ENCODE peak calls at places on chromosomes 6 and 20, in seven cellular contexts. One of them, this sample, is unnamed. For H3K4me1, the result is how much of the 10 kb centered on the place peaks cover.

GRCh38 chr6:111551521-111552231 is 54.0 kb downstream of the TRAF3IP2 start:
- DNase-seq in HepG2: peak
- DNase-seq in sigmoid colon: no peak
- DNase-seq in transverse colon: peak
- DNase-seq in stomach: peak
- DNase-seq in SK-N-SH: no peak
- DNase-seq in A549: no peak
- DNase-seq in this sample: no peak

GRCh38 chr6:49841424-49841823 is 24.9 kb downstream of the CRISP1 start:
- DNase-seq in transverse colon: no peak
- DNase-seq in A549: no peak
- DNase-seq in stomach: no peak
- DNase-seq in HepG2: no peak
- DNase-seq in sigmoid colon: no peak
- DNase-seq in SK-N-SH: no peak
- DNase-seq in this sample: no peak

GRCh38 chr6:107192739-107193296 is 77.5 kb upstream of the BEND3 start:
- DNase-seq in transverse colon: no peak
- DNase-seq in stomach: no peak
- DNase-seq in A549: no peak
- DNase-seq in SK-N-SH: no peak
- DNase-seq in HepG2: no peak
- DNase-seq in sigmoid colon: no peak
- DNase-seq in this sample: no peak

GRCh38 chr6:34025851-34026250 is 120.0 kb downstream of the GRM4 start:
- DNase-seq in A549: no peak
- DNase-seq in sigmoid colon: no peak
- DNase-seq in HepG2: no peak
- DNase-seq in stomach: no peak
- DNase-seq in transverse colon: no peak
- DNase-seq in SK-N-SH: peak
- DNase-seq in this sample: no peak

GRCh38 chr6:1993049-1993448 is 252.4 kb downstream of the GMDS start:
- DNase-seq in transverse colon: no peak
- DNase-seq in stomach: no peak
- DNase-seq in A549: no peak
- DNase-seq in HepG2: no peak
- DNase-seq in sigmoid colon: no peak
- DNase-seq in SK-N-SH: no peak
- DNase-seq in this sample: no peak

GRCh38 chr6:138691595-138692057 is 81.9 kb upstream of the CCDC28A start:
- DNase-seq in sigmoid colon: no peak
- DNase-seq in transverse colon: no peak
- DNase-seq in A549: peak
- DNase-seq in stomach: peak
- DNase-seq in HepG2: peak
- DNase-seq in SK-N-SH: no peak
- DNase-seq in this sample: no peak

GRCh38 chr20:3753098-3753497 is 14.5 kb downstream of the ADISSP start:
- DNase-seq in SK-N-SH: peak
- DNase-seq in transverse colon: peak
- DNase-seq in HepG2: peak
- DNase-seq in stomach: peak
- DNase-seq in sigmoid colon: peak
- DNase-seq in A549: peak
- DNase-seq in this sample: peak

GRCh38 chr6:448296-449056 is 56.9 kb downstream of the IRF4 start:
- DNase-seq in SK-N-SH: no peak
- DNase-seq in HepG2: no peak
- DNase-seq in stomach: no peak
- DNase-seq in transverse colon: no peak
- DNase-seq in A549: no peak
- DNase-seq in sigmoid colon: no peak
- DNase-seq in this sample: no peak

GRCh38 chr6:160101262-160102205 is 20.1 kb upstream of the SLC22A1 start:
- DNase-seq in SK-N-SH: no peak
- DNase-seq in transverse colon: no peak
- DNase-seq in stomach: no peak
- DNase-seq in HepG2: no peak
- DNase-seq in sigmoid colon: no peak
- DNase-seq in A549: no peak
- DNase-seq in this sample: no peak

GRCh38 chr6:74631558-74631957 is 574.3 kb downstream of the COL12A1 start:
- DNase-seq in HepG2: no peak
- DNase-seq in sigmoid colon: no peak
- DNase-seq in A549: peak
- DNase-seq in transverse colon: no peak
- DNase-seq in stomach: no peak
- DNase-seq in SK-N-SH: no peak
- DNase-seq in this sample: no peak

GRCh38 chr6:138161434-138162103 is at the start of gene ARFGEF3:
- DNase-seq in sigmoid colon: no peak
- DNase-seq in SK-N-SH: peak
- DNase-seq in A549: peak
- DNase-seq in transverse colon: peak
- DNase-seq in stomach: peak
- DNase-seq in HepG2: peak
- DNase-seq in this sample: no peak

GRCh38 chr6:144778773-144779531 is 493.8 kb downstream of the UTRN start:
- DNase-seq in transverse colon: no peak
- DNase-seq in sigmoid colon: no peak
- DNase-seq in HepG2: no peak
- DNase-seq in A549: peak
- DNase-seq in SK-N-SH: no peak
- DNase-seq in stomach: no peak
- DNase-seq in this sample: no peak

GRCh38 chr6:35287671-35288396 is 9.8 kb upstream of the DEF6 start:
- DNase-seq in transverse colon: no peak
- DNase-seq in SK-N-SH: no peak
- DNase-seq in sigmoid colon: no peak
- DNase-seq in A549: no peak
- DNase-seq in stomach: no peak
- DNase-seq in HepG2: no peak
- DNase-seq in this sample: no peak

GRCh38 chr6:14818422-14818884 is 427.4 kb upstream of the JARID2 start:
- DNase-seq in HepG2: no peak
- DNase-seq in transverse colon: peak
- DNase-seq in stomach: peak
- DNase-seq in SK-N-SH: no peak
- DNase-seq in sigmoid colon: no peak
- DNase-seq in A549: no peak
- DNase-seq in this sample: no peak

GRCh38 chr6:158849899-158850806 is 31.0 kb upstream of the EZR start:
- DNase-seq in stomach: peak
- DNase-seq in HepG2: peak
- DNase-seq in SK-N-SH: no peak
- DNase-seq in A549: peak
- DNase-seq in transverse colon: peak
- DNase-seq in sigmoid colon: no peak
- DNase-seq in this sample: no peak

GRCh38 chr20:52524865-52525264 is 333.3 kb upstream of the ZFP64 start:
- DNase-seq in SK-N-SH: no peak
- DNase-seq in HepG2: no peak
- DNase-seq in transverse colon: no peak
- DNase-seq in A549: no peak
- DNase-seq in stomach: no peak
- DNase-seq in sigmoid colon: no peak
- DNase-seq in this sample: no peak

GRCh38 chr6:21634582-21634981 is 41.0 kb downstream of the SOX4 start:
- DNase-seq in stomach: no peak
- DNase-seq in A549: peak
- DNase-seq in SK-N-SH: no peak
- DNase-seq in transverse colon: no peak
- DNase-seq in HepG2: peak
- DNase-seq in sigmoid colon: no peak
- DNase-seq in this sample: no peak

DNA sequence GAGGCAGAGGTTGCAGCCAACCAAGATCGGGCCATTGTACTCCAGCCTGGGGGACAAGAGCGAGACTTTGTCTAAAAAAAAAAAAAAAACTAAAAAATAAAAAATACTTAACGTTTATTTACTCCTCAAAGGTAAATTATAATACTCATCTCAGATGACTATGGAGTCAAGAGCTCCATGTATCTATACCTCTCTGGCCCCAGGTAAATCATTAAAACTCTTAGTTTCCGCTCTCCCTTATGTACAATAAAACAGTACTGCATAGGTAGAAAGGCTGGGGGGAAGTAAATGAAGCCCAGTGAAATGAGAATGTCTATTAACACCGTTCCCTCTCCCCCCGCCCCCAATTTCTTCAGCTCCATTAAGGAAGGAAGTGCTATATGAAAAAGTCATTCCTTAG is 1.2 kb downstream of the SRSF12 start:
- DNase-seq in HepG2: no peak
- DNase-seq in transverse colon: no peak
- DNase-seq in SK-N-SH: peak
- DNase-seq in A549: no peak
- DNase-seq in sigmoid colon: no peak
- DNase-seq in stomach: no peak
- DNase-seq in this sample: no peak
- H3K4me3 ChIP-seq in HepG2: peak
- H3K4me3 ChIP-seq in transverse colon: no peak
- H3K4me3 ChIP-seq in SK-N-SH: peak
- H3K4me3 ChIP-seq in A549: peak
- H3K4me3 ChIP-seq in sigmoid colon: peak
- H3K4me3 ChIP-seq in stomach: peak
- H3K4me3 ChIP-seq in this sample: no peak

GRCh38 chr20:47905628-47906487 is 120.6 kb upstream of the SULF2 start:
- DNase-seq in transverse colon: no peak
- DNase-seq in stomach: no peak
- DNase-seq in A549: no peak
- DNase-seq in SK-N-SH: no peak
- DNase-seq in sigmoid colon: no peak
- DNase-seq in HepG2: no peak
- DNase-seq in this sample: no peak
- TF ChIP-seq EP300 in transverse colon: no peak
- TF ChIP-seq EP300 in stomach: no peak
- TF ChIP-seq EP300 in A549: no peak
- TF ChIP-seq EP300 in SK-N-SH: no peak
- TF ChIP-seq EP300 in sigmoid colon: no peak
- TF ChIP-seq EP300 in HepG2: no peak
- TF ChIP-seq EP300 in this sample: no peak

DNA sequence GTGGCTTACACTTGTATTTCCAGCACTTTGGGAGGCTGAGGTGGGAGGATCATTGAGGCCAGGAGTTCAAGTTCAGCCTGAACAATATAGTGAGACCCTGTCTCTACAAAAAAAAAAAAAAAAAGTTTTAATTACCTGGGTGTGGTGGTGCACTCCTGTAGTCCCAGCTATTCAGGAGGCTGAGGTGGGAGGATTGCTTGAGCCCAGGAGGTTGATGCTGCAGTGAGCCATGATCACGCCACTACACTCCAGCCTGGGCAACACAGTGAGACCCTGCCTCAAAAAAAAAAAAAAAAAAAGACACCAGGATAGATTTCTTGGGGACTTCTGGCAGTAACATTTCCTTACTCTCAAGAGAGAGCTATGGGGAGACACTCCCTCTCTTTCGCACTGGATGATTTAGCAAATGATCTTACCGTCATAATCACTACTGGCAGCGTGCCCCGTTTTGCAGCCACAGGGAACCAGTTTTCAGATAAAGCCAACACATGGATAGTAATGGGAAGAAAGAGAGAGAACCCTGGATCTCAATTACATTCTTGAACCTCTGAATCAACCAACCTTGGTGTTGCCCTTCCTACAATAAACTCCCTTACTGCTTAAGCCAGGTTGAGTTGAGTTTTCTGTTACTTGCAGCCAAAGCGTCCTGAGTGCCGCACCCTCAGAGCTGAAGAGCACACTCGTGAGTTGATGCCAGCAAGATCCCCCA is 18.1 kb upstream of the PTPN1 start:
- DNase-seq in A549: no peak
- DNase-seq in transverse colon: peak
- DNase-seq in HepG2: no peak
- DNase-seq in sigmoid colon: peak
- DNase-seq in SK-N-SH: no peak
- DNase-seq in stomach: no peak
- DNase-seq in this sample: no peak
- H3K4me1 ChIP-seq in A549: under half
- H3K4me1 ChIP-seq in transverse colon: under half
- H3K4me1 ChIP-seq in HepG2: under half
- H3K4me1 ChIP-seq in sigmoid colon: under half
- H3K4me1 ChIP-seq in SK-N-SH: under half
- H3K4me1 ChIP-seq in stomach: under half
- H3K4me1 ChIP-seq in this sample: under half

GRCh38 chr6:134171517-134171916 is 119.1 kb upstream of the SLC2A12 start:
- DNase-seq in HepG2: no peak
- DNase-seq in sigmoid colon: no peak
- DNase-seq in transverse colon: no peak
- DNase-seq in stomach: no peak
- DNase-seq in SK-N-SH: no peak
- DNase-seq in A549: no peak
- DNase-seq in this sample: no peak
- H3K4me3 ChIP-seq in HepG2: peak
- H3K4me3 ChIP-seq in sigmoid colon: no peak
- H3K4me3 ChIP-seq in transverse colon: no peak
- H3K4me3 ChIP-seq in stomach: peak
- H3K4me3 ChIP-seq in SK-N-SH: peak
- H3K4me3 ChIP-seq in A549: peak
- H3K4me3 ChIP-seq in this sample: no peak

This sample was measured in ovary.